ENCODE peak calls at places on chromosomes 12 and 14, in four cellular contexts. S is fibroblast of lung, E is mesenchymal stem cell, F is HCT116. A is an unnamed sample. For H3K27me3 and H3K4me1, the result is how much of the 10 kb centered on the place peaks cover.

GRCh38 chr12:100868487-100868886 is 73.9 kb downstream of the ANO4 start:
- DNase-seq in S (peak), E (peak), F (no peak), A (no peak)

GRCh38 chr12:131124487-131125280 is 171.0 kb downstream of the ADGRD1 start:
- DNase-seq in S (no peak), E (no peak), F (no peak), A (no peak)

GRCh38 chr12:1634149-1634548 is 5.1 kb downstream of the WNT5B start:
- DNase-seq in S (no peak), E (no peak), F (no peak), A (no peak)

GRCh38 chr14:56057071-56057865 is 60.9 kb upstream of the PELI2 start:
- DNase-seq in S (peak), E (no peak), F (no peak), A (no peak)

GRCh38 chr12:94495458-94496137 is 35.9 kb upstream of the CEP83 start:
- DNase-seq in S (no peak), E (no peak), F (no peak), A (no peak)

GRCh38 chr14:93105362-93105761 is 10.4 kb downstream of the ITPK1 start:
- DNase-seq in S (peak), E (peak), F (no peak), A (no peak)

GRCh38 chr14:31930493-31931225 is 146.4 kb upstream of the ARHGAP5 start:
- DNase-seq in S (peak), E (peak), F (no peak), A (no peak)

GRCh38 chr14:71338153-71338552 is 430.9 kb downstream of the PCNX1 start:
- DNase-seq in S (no peak), E (no peak), F (no peak), A (no peak)

GRCh38 chr14:49461529-49462401 is 124.4 kb downstream of the RPS29 start:
- DNase-seq in S (peak), E (peak), F (peak), A (peak)

GRCh38 chr14:49769581-49770211 is 1.7 kb downstream of the KLHDC2 start:
- DNase-seq in S (no peak), E (no peak), F (no peak), A (peak)

GRCh38 chr14:73753043-73753886 is 39.1 kb upstream of the PNMA1 start:
- DNase-seq in S (no peak), E (peak), F (no peak), A (peak)

GRCh38 chr12:20792971-20793370 is 17.5 kb upstream of the SLCO1B3 start:
- DNase-seq in S (no peak), E (no peak), F (no peak), A (no peak)

GRCh38 chr12:25864287-25864686 is 94.2 kb upstream of the RASSF8 start:
- DNase-seq in S (peak), E (peak), F (no peak), A (no peak)

GRCh38 chr14:80381964-80382363 is 170.7 kb upstream of the DIO2 start:
- DNase-seq in S (no peak), E (no peak), F (no peak), A (no peak)

GRCh38 chr12:131702573-131702877 is 8.4 kb upstream of the SFSWAP start:
- DNase-seq in S (no peak), E (no peak), F (no peak), A (no peak)

GRCh38 chr12:102480401-102480800 is at the start of gene IGF1:
- DNase-seq in S (peak), E (peak), F (no peak), A (no peak)

GRCh38 chr14:75424496-75424895 is 3.3 kb upstream of the JDP2 start:
- DNase-seq in S (no peak), E (no peak), F (no peak), A (no peak)

GRCh38 chr12:32843528-32844095 is 53.0 kb downstream of the PKP2 start:
- DNase-seq in S (peak), E (peak), F (no peak), A (no peak)

GRCh38 chr14:36805116-36805515 is 143.5 kb downstream of the PAX9 start:
- DNase-seq in S (no peak), E (peak), F (no peak), A (no peak)

GRCh38 chr14:24297190-24297964 is 2.2 kb downstream of the DHRS1 start:
- DNase-seq in S (no peak), E (peak), F (no peak), A (no peak)

GRCh38 chr14:36657409-36658090 is 4.1 kb upstream of the PAX9 start:
- DNase-seq in S (no peak), E (peak), F (no peak), A (no peak)

GRCh38 chr12:94805749-94806148 is 155.4 kb upstream of the TMCC3 start:
- DNase-seq in S (peak), E (peak), F (no peak), A (no peak)

GRCh38 chr14:52948039-52948438 is 2.8 kb downstream of the FERMT2 start:
- DNase-seq in S (no peak), E (peak), F (no peak), A (no peak)

GRCh38 chr12:103877934-103878510 is 37.0 kb upstream of the NT5DC3 start:
- DNase-seq in S (peak), E (peak), F (peak), A (peak)

GRCh38 chr14:49057838-49058510 is 528.2 kb downstream of the RPS29 start:
- DNase-seq in S (no peak), E (no peak), F (no peak), A (no peak)

GRCh38 chr14:103512701-103513611 is 9.7 kb downstream of the CKB start:
- DNase-seq in S (peak), E (no peak), F (no peak), A (peak)

DNA sequence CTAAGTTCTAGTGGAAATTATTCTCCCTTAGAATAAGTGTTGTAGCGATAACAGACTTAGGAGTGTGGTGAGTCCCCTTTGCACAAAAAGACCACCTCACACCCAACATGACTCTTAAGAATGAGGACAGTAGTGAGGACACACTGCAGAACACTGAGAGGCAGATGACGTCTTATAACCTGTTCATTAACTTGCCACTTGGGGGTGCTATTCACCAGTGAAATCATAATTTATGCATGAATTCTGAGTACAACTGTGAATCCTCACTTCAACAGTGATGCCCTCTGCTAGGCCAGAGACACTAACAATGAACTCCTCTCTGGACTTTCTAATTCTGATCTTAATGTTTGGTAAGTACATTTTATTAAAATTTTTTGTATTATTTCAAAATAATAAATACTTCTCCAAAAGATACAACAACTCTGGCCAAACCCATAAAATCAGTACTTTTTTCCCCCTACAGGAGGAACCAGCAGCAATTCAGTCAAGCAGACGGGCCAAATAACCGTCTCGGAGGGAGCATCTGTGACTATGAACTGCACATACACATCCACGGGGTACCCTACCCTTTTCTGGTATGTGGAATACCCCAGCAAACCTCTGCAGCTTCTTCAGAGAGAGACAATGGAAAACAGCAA is 274.7 kb downstream of the DAD1 start:
- DNase-seq in S (peak), E (peak), F (peak), A (peak)
- H3K27me3 ChIP-seq in S (under half), E (under half), F (half or more), A (under half)

DNA sequence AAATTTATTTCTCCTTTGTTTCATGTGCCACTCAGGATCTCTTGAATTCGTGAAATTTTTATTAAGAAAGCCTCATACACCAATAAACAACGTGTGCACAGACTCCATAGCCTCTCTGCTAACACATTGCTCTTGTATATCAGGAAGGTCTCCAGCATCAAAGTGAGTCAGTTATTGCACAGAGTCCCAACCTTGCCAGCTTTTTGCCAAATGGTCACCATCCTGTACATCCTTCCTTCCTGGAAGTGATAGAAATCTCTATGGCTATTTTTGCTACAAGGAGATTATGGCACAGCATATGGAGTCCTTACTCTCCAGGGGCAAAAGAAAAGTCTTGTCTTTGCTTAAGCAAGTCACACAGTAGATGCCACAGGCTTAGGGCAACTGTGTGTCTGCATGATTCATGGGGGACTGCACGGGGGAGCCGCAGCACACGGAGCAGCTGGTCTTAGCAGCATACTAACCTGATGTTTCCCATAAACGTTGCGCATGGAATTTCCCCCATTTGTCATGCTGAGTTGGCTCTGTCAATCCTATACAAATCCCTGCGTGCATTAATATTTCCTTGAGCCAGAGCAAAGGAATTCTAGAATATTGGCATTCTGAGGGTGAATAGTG is 71.0 kb downstream of the SAMD4A start:
- DNase-seq in S (peak), E (peak), F (no peak), A (no peak)
- H3K9ac ChIP-seq in S (no peak), E (no peak), F (no peak), A (no peak)

GRCh38 chr12:54384591-54385041 is at the start of gene ZNF385A:
- DNase-seq in S (no peak), E (peak), F (no peak), A (no peak)
- H3K4me1 ChIP-seq in S (under half), E (under half), F (under half), A (under half)

GRCh38 chr12:52829986-52830385 is 4.1 kb downstream of the KRT79 start:
- DNase-seq in S (no peak), E (no peak), F (no peak), A (no peak)

GRCh38 chr12:52832451-52832850 is 1.7 kb downstream of the KRT79 start:
- DNase-seq in S (no peak), E (no peak), F (no peak), A (no peak)

GRCh38 chr12:52828156-52829090 is 5.7 kb downstream of the KRT79 start:
- DNase-seq in S (no peak), E (no peak), F (no peak), A (no peak)

GRCh38 chr12:52832960-52833905 is 878 bp downstream of the KRT79 start:
- DNase-seq in S (peak), E (no peak), F (no peak), A (peak)

GRCh38 chr12:52831251-52831650 is 2.9 kb downstream of the KRT79 start:
- DNase-seq in S (no peak), E (no peak), F (no peak), A (no peak)
- H3K27me3 ChIP-seq in S (under half), E (under half), F (under half), A (under half)

DNA sequence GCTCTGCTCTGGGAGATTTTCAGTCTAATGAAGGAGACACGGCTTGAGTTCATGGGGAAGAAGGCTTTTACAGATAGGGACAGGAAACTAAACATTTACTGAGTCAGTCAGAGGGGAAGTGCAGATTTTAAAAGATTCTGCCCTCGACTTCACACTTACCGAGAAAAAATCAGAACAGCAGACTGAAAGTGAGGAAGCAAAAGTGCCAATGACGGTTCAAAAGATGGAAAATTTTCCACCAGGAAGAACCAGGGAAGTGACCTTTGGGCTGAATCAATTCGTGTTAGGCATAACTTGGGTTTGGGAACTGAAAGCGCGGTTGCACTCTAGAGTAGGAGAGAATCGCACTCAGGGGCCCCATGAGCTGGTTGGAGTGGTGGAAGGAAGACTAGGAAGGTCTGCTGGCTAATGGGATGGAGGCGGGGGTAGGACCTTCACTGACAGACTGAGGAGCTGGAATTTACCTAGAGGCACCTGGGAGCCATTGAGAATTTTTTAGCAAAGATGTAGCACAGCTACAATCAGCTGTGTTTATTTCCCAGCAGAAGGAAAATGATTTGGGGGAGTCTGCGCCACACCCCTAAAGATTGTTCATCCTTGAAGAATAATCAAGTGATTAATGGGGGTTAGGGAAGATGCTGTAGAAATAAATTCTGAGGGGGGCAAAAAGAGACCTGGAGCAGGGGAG is 1.2 kb downstream of the KCNK13 start:
- DNase-seq in S (no peak), E (no peak), F (no peak), A (no peak)
- H3K9ac ChIP-seq in S (no peak), E (no peak), F (no peak), A (no peak)

DNA sequence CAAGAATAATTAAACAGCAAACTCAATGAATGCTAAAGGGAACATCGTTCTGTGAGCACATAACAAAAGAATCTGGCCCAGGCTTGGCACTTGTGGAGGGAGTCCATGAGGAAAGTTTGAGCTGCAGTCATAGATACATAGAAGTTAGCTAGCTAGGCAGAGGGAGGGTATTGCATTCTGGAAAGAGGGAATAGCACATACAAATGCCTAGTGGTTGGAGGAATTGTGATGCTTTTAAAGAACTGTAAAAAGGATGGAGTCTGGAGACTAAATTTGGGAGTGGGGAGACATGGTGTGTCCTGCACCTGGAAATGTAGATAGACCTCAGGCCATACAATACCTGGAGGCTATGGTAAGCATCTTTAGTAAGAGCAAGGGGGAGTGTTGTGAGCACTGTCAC is 24.0 kb downstream of the SLC35E3 start:
- DNase-seq in S (no peak), E (no peak), F (no peak), A (no peak)
- H3K4me1 ChIP-seq in S (under half), E (under half), F (under half), A (under half)